ENCODE peak calls at places on chromosomes 2 and 18, in four cellular contexts. E, O, V and U are unnamed samples.

GRCh38 chr2:148201075-148202004 is 180.4 kb downstream of the MBD5 start:
- DNase-seq in V (peak; percentile 50), O (peak; percentile 40), E (no peak), U (peak; percentile 75)

GRCh38 chr2:152716805-152717241 is 438 bp downstream of the PRPF40A start:
- DNase-seq in O (peak; percentile 55), V (peak; percentile 18), E (peak; percentile 29), U (peak; percentile 60)

GRCh38 chr2:184199274-184199673 is 399.1 kb upstream of the ZNF804A start:
- DNase-seq in O (no peak), V (no peak), E (no peak), U (no peak)

GRCh38 chr2:189763908-189764661 is 1.5 kb upstream of the OSGEPL1 start:
- DNase-seq in O (peak; percentile 28), E (no peak), V (peak; percentile 37), U (peak; percentile 5)

GRCh38 chr18:48003426-48004349 is 73.2 kb upstream of the SMAD2 start:
- DNase-seq in O (no peak), E (peak; percentile 34), V (peak; percentile 31), U (no peak)

GRCh38 chr18:58125183-58125582 is 81.2 kb downstream of the NEDD4L start:
- DNase-seq in E (no peak), V (peak; percentile 6), O (no peak), U (no peak)

GRCh38 chr2:202149953-202150352 is 76.9 kb downstream of the KIAA2012 start:
- DNase-seq in E (no peak), V (peak; percentile 28), O (no peak), U (no peak)

GRCh38 chr2:224027070-224027469 is 12.0 kb downstream of the SERPINE2 start:
- DNase-seq in O (no peak), E (no peak), V (no peak), U (no peak)

GRCh38 chr2:9809064-9809356 is 34.3 kb upstream of the TAF1B start:
- DNase-seq in V (no peak), O (no peak), E (no peak), U (no peak)

GRCh38 chr2:240286596-240286995 is 146.1 kb upstream of the OTOS start:
- DNase-seq in V (no peak), E (no peak), O (no peak), U (no peak)

GRCh38 chr2:28587526-28588230 is 91.8 kb downstream of the PLB1 start:
- DNase-seq in E (no peak), O (no peak), V (no peak), U (no peak)

GRCh38 chr2:13034861-13035260 is 318.1 kb downstream of the TRIB2 start:
- DNase-seq in E (no peak), V (no peak), O (no peak), U (no peak)

GRCh38 chr2:188203756-188204155 is 87.9 kb upstream of the GULP1 start:
- DNase-seq in V (no peak), E (no peak), O (no peak), U (no peak)

GRCh38 chr2:128279786-128280701 is 38.6 kb downstream of the HS6ST1 start:
- DNase-seq in E (peak; percentile 14), O (no peak), V (no peak), U (no peak)

GRCh38 chr2:216222650-216223352 is 113.7 kb downstream of the XRCC5 start:
- DNase-seq in O (peak; percentile 13), E (no peak), V (peak; percentile 51), U (peak; percentile 74)
- TF ChIP-seq CTCF in O (peak; percentile 63), E (no peak), V (peak; percentile 58), U (peak; percentile 63)

GRCh38 chr2:27123302-27124150 is at the start of gene ABHD1:
- DNase-seq in O (peak; percentile 24), V (no peak), E (peak; percentile 43), U (peak; percentile 38)
- TF ChIP-seq CTCF in O (no peak), V (no peak), E (no peak), U (no peak)

GRCh38 chr18:70468861-70469570 is 180.2 kb downstream of the SOCS6 start:
- DNase-seq in V (no peak), O (no peak), E (no peak), U (no peak)

GRCh38 chr18:70462078-70462439 is 173.2 kb downstream of the SOCS6 start:
- DNase-seq in E (no peak), V (no peak), O (no peak), U (no peak)

GRCh38 chr18:70461323-70462077 is 172.7 kb downstream of the SOCS6 start:
- DNase-seq in O (no peak), V (no peak), E (no peak), U (no peak)

GRCh38 chr18:70463085-70463484 is 174.2 kb downstream of the SOCS6 start:
- DNase-seq in E (no peak), V (no peak), O (no peak), U (no peak)

GRCh38 chr18:70464343-70465114 is 175.7 kb downstream of the SOCS6 start:
- DNase-seq in E (peak; percentile 30), O (no peak), V (peak; percentile 59), U (peak; percentile 59)
- TF ChIP-seq CTCF in E (no peak), O (no peak), V (peak; percentile 36), U (no peak)

DNA sequence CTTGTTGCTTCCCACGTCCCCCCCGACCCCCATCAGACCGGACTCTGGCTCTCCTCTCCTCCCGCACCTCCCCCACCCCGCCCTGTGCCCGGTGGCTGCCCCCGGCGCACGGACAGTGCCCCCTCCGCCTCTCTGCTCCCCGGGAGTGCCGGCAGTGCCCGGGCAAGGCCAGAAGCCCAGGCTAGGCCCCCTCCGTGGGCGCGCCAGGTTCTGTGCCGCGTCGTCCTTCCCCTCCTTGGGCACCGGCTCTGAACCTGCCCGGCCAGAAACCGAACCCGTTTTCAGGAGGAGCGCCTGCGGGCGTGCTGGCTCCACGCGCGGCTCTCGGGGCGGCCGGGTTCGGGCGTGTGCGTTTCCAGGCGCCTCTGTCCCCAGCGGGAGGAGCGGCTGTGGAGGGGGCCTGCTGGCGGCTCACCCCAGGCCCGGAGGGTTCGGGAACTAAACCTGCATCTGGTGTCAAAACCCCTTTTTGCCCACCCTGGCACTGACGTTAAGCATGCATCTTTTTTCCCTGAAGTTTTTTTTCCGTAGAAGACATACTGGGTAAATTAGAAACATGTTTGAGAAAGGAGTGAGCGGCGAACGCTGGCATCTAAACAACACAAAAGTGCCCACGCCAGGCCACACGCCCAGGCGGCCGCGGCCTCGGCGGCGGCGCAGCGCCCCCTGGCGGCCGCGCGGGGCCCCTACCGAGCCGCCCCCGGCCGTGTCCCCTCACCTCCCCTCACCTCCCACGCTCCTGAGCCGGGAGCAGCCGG is 123.9 kb upstream of the SLC1A4 start:
- DNase-seq in O (peak; percentile 76), E (peak; percentile 62), V (peak; percentile 77), U (peak; percentile 69)
- TF ChIP-seq CTCF in O (peak; percentile 75), E (peak; percentile 40), V (peak; percentile 13), U (peak; percentile 57)

GRCh38 chr2:132417430-132418035 is 928 bp downstream of the GPR39 start:
- DNase-seq in E (no peak), V (no peak), O (no peak), U (no peak)
- TF ChIP-seq CTCF in E (no peak), V (no peak), O (no peak), U (no peak)

GRCh38 chr2:47664817-47665216 is 118.1 kb upstream of the MSH6 start:
- DNase-seq in V (peak; percentile 5), O (peak; percentile 62), E (no peak), U (peak; percentile 35)
- TF ChIP-seq CTCF in V (peak; percentile 15), O (peak; percentile 79), E (no peak), U (peak; percentile 18)

DNA sequence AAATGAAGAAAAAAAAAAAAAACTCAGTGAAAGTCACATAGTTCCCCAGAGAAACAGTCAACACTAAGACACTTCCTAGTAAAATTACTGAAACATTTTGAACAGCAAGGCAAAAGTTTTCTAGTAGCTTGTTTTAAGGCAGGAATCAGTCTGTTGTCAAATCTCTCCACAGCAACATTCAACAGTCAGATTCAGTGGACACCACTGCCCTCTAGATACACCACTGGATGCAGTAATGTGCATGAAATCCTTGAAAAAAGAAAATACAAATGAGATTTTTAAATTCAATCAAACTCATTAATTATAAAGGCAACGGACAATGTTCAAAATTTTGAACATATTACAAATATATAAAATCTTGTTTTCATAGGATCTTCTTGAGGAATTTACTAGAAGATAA is 46.4 kb downstream of the GRB14 start:
- DNase-seq in V (no peak), E (no peak), O (no peak), U (no peak)
- TF ChIP-seq CTCF in V (no peak), E (no peak), O (no peak), U (no peak)

DNA sequence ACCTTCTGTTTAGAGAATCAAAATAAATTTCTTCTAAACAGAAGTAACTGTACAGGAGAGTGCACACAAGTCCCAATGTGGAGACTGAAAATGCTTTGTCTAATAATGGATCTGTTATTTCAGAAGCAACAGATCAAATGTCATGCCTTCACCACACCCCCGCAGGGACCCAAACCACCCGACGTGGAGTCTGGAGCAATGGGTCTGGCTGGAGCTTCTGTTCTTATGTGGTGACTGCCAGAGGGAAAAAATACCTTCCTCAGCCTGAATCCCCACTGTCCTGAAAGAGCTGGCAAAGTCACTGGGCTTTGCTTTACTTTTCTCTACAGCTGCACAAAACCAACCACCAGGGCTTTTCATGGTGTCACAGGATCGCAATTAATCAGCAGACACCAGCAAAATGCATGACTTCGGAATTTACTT is 119.0 kb upstream of the ZFP36L2 start:
- DNase-seq in E (no peak), O (no peak), V (peak; percentile 53), U (no peak)
- TF ChIP-seq CTCF in E (no peak), O (no peak), V (no peak), U (no peak)

GRCh38 chr2:105782123-105782522 is 37.4 kb downstream of the NCK2 start:
- DNase-seq in V (no peak), E (no peak), O (no peak), U (no peak)
- TF ChIP-seq CTCF in V (no peak), E (no peak), O (peak; percentile 40), U (peak; percentile 6)

GRCh38 chr18:42033137-42033810 is 78.2 kb downstream of the PIK3C3 start:
- DNase-seq in E (no peak), V (no peak), O (no peak), U (no peak)

GRCh38 chr18:42029100-42029499 is 74.1 kb downstream of the PIK3C3 start:
- DNase-seq in O (no peak), V (no peak), E (no peak), U (no peak)

GRCh38 chr18:42032447-42032846 is 77.4 kb downstream of the PIK3C3 start:
- DNase-seq in V (no peak), O (no peak), E (no peak), U (no peak)

GRCh38 chr18:42028232-42028832 is 73.3 kb downstream of the PIK3C3 start:
- DNase-seq in V (peak; percentile 48), O (peak; percentile 5), E (no peak), U (peak; percentile 29)

GRCh38 chr18:42030586-42031182 is 75.7 kb downstream of the PIK3C3 start:
- DNase-seq in V (peak; percentile 20), E (no peak), O (peak; percentile 0), U (peak; percentile 10)
- TF ChIP-seq CTCF in V (peak; percentile 64), E (no peak), O (peak; percentile 47), U (peak; percentile 21)